ENCODE peak calls at places on chromosomes 2 and 18, in six cellular contexts. K, I, M, Z, T and C are unnamed samples.

GRCh38 chr2:46999857-47000678 is 84.5 kb upstream of the MCFD2 start:
- DNase-seq in K (no peak), I (no peak), T (no peak), M (no peak), Z (no peak), C (no peak)

GRCh38 chr18:72991379-72991778 is 123.6 kb upstream of the NETO1 start:
- DNase-seq in M (no peak), Z (no peak), I (no peak), K (no peak), T (no peak), C (no peak)

GRCh38 chr2:65015731-65016130 is 26.5 kb downstream of the SLC1A4 start:
- DNase-seq in M (peak), Z (no peak), T (no peak), K (no peak), I (no peak), C (no peak)

GRCh38 chr2:229431331-229431954 is 160.4 kb upstream of the PID1 start:
- DNase-seq in I (no peak), K (peak), M (peak), Z (no peak), T (no peak), C (no peak)

GRCh38 chr18:8942021-8942908 is 160.2 kb upstream of the NDUFV2 start:
- DNase-seq in T (no peak), K (peak), I (no peak), Z (no peak), M (no peak), C (no peak)

GRCh38 chr2:151238527-151239487 is 22.9 kb downstream of the RBM43 start:
- DNase-seq in K (peak), I (no peak), Z (no peak), M (peak), T (peak), C (peak)

GRCh38 chr2:66515743-66516142 is 80.8 kb downstream of the MEIS1 start:
- DNase-seq in M (peak), Z (no peak), I (no peak), T (no peak), K (no peak), C (no peak)

GRCh38 chr2:121231385-121232000 is 53.5 kb downstream of the TFCP2L1 start:
- DNase-seq in T (peak), M (no peak), Z (no peak), I (no peak), K (no peak), C (no peak)

GRCh38 chr2:182618672-182619079 is 97.4 kb upstream of the DNAJC10 start:
- DNase-seq in M (peak), K (no peak), I (no peak), T (no peak), Z (no peak), C (no peak)

GRCh38 chr2:215736653-215737290 is 276.6 kb downstream of the MREG start:
- DNase-seq in M (peak), I (no peak), T (no peak), K (peak), Z (no peak), C (no peak)

GRCh38 chr18:35463050-35463449 is 34.7 kb downstream of the INO80C start:
- DNase-seq in M (peak), Z (no peak), K (no peak), I (no peak), T (no peak), C (no peak)

GRCh38 chr2:61493523-61493942 is 22.6 kb upstream of the USP34 start:
- DNase-seq in Z (no peak), K (no peak), M (peak), I (no peak), T (no peak), C (no peak)

GRCh38 chr2:1826188-1826905 is 82.0 kb upstream of the PXDN start:
- DNase-seq in K (no peak), T (peak), Z (no peak), I (no peak), M (no peak), C (no peak)

GRCh38 chr2:166042768-166043390 is 84.9 kb downstream of the SCN1A start:
- DNase-seq in K (no peak), Z (no peak), M (no peak), I (no peak), T (no peak), C (no peak)

GRCh38 chr2:238727585-238728321 is 120.1 kb upstream of the TWIST2 start:
- DNase-seq in M (peak), Z (no peak), T (peak), K (no peak), I (peak), C (peak)

GRCh38 chr18:31225668-31226067 is 63.0 kb upstream of the DSC1 start:
- DNase-seq in M (peak), I (no peak), T (no peak), Z (no peak), K (peak), C (no peak)

GRCh38 chr2:120594856-120595685 is 140.6 kb upstream of the GLI2 start:
- DNase-seq in Z (no peak), T (peak), M (no peak), I (no peak), K (peak), C (no peak)

GRCh38 chr2:232988444-232988843 is 24.6 kb downstream of the NGEF start:
- DNase-seq in T (no peak), I (peak), K (no peak), M (peak), Z (peak), C (peak)

GRCh38 chr2:232362174-232362913 is 16.2 kb upstream of the ALPP start:
- DNase-seq in Z (no peak), M (no peak), T (peak), K (no peak), I (no peak), C (no peak)

GRCh38 chr18:72504866-72505265 is 39.3 kb downstream of the CBLN2 start:
- DNase-seq in K (no peak), Z (no peak), I (no peak), T (no peak), M (no peak), C (no peak)

GRCh38 chr2:18949871-18950597 is 360.7 kb upstream of the NT5C1B start:
- DNase-seq in M (peak), K (no peak), T (no peak), I (peak), Z (no peak), C (peak)

GRCh38 chr18:74652392-74652988 is 54.8 kb downstream of the ZNF407 start:
- DNase-seq in T (no peak), Z (no peak), K (peak), I (no peak), M (peak), C (no peak)

GRCh38 chr18:74654637-74655036 is 57.0 kb downstream of the ZNF407 start:
- DNase-seq in I (no peak), M (peak), T (no peak), K (no peak), Z (no peak), C (no peak)
- TF ChIP-seq CTCF in I (no peak), M (peak), T (no peak), K (no peak), Z (no peak), C (peak)

GRCh38 chr2:237571551-237571950 is 5.2 kb downstream of the PRLH start:
- DNase-seq in I (no peak), Z (no peak), M (no peak), T (no peak), K (no peak), C (no peak)
- TF ChIP-seq CTCF in I (no peak), Z (no peak), M (no peak), T (no peak), K (no peak), C (no peak)

GRCh38 chr2:25041928-25042320 is at the start of gene EFR3B:
- DNase-seq in K (peak), M (peak), T (peak), I (peak), Z (peak), C (peak)

GRCh38 chr2:25039126-25039525 is 2.8 kb upstream of the EFR3B start:
- DNase-seq in I (no peak), K (no peak), M (no peak), Z (no peak), T (no peak), C (no peak)

GRCh38 chr2:25042321-25043240 is 705 bp downstream of the EFR3B start:
- DNase-seq in K (peak), Z (no peak), T (peak), I (no peak), M (peak), C (no peak)

GRCh38 chr2:25043241-25043867 is 1.5 kb downstream of the EFR3B start:
- DNase-seq in I (peak), T (no peak), K (peak), Z (no peak), M (peak), C (no peak)

DNA sequence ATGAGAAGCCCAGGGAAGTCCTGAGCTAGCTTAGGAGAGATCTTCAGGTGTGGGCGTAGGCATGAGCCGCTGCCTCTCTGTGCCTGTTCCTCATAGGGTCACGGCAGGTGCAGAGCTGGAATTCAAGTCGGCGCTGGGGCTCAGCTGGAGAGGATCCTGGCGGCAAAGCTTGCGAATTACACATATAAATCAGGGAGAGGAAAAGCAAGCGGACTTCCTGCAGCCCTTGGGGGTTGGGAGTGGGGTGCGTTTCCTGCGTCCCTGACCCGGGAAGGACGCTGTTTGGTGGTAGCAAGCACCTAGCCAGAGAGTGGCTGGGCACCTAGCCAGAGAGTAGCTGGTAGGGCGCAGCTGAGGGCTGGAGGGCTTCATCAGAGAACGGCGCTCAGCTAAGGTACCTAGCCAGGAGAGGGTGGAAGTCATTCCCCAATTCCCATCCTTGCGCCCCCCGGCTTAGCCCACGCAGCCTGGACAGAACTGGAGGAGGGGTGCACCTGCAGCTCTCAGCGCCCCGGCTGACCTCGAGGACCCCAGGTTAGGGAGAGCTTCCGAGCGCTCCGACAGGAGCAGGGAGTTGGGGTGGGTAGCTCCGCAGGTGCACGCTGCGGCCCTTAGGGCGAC is 459 bp upstream of the EFR3B start:
- DNase-seq in K (peak), M (peak), T (peak), Z (no peak), I (no peak), C (peak)
- TF ChIP-seq CTCF in K (peak), M (peak), T (peak), Z (peak), I (peak), C (peak)

GRCh38 chr18:40494603-40495002 is 1460.4 kb upstream of the PIK3C3 start:
- DNase-seq in K (no peak), T (no peak), Z (no peak), M (no peak), I (no peak), C (no peak)
- TF ChIP-seq CTCF in K (no peak), T (no peak), Z (no peak), M (no peak), I (no peak), C (no peak)